ENCODE peak calls at places on chromosome 11, in seven cellular contexts. E is chondrocyte, B is Right ventricle myocardium superior, C is mucosa of gallbladder, W is RWPE1, T is T-cell, L is A549. O is an unnamed sample.

GRCh38 chr11:92387882-92388281 is 163.3 kb downstream of the FAT3 start:
- DNase-seq in L (no peak), T (no peak), C (no peak), B (no peak), W (no peak), E (no peak), O (no peak)

GRCh38 chr11:79400717-79401330 is 40.0 kb downstream of the TENM4 start:
- DNase-seq in E (no peak), C (peak; percentile 20), T (no peak), L (peak; percentile 22), B (peak; percentile 59), W (peak; percentile 48), O (peak; percentile 68)

GRCh38 chr11:74650498-74650897 is 58.1 kb downstream of the POLD3 start:
- DNase-seq in W (no peak), E (no peak), T (no peak), B (peak; percentile 52), L (no peak), C (peak; percentile 33), O (no peak)

GRCh38 chr11:93614111-93614784 is 47.2 kb upstream of the CEP295 start:
- DNase-seq in B (no peak), L (peak; percentile 8), T (peak; percentile 14), E (no peak), C (no peak), W (no peak), O (no peak)

GRCh38 chr11:2305862-2306823 is 4.3 kb downstream of the TSPAN32 start:
- DNase-seq in W (no peak), E (peak; percentile 41), L (no peak), B (peak; percentile 88), C (peak; percentile 67), T (peak; percentile 29), O (no peak)

GRCh38 chr11:67611704-67612587 is 5.2 kb downstream of the NDUFV1 start:
- DNase-seq in B (no peak), W (no peak), T (no peak), E (no peak), C (no peak), L (no peak), O (no peak)

GRCh38 chr11:45993438-45994064 is 71.1 kb downstream of the LARGE2 start:
- DNase-seq in E (no peak), L (no peak), C (peak; percentile 58), B (peak; percentile 72), W (no peak), T (no peak), O (no peak)

GRCh38 chr11:74465291-74465708 is 2.0 kb downstream of the KCNE3 start:
- DNase-seq in C (peak; percentile 59), W (no peak), E (no peak), L (no peak), B (no peak), T (no peak), O (no peak)

GRCh38 chr11:62732830-62733229 is 4.5 kb downstream of the TTC9C start:
- DNase-seq in C (no peak), L (no peak), E (no peak), B (no peak), W (no peak), T (no peak), O (no peak)

GRCh38 chr11:123072279-123072678 is 10.3 kb upstream of the HSPA8 start:
- DNase-seq in T (no peak), E (no peak), L (no peak), B (no peak), C (peak; percentile 48), W (no peak), O (no peak)

GRCh38 chr11:66882540-66882939 is 25.7 kb downstream of the LRFN4 start:
- DNase-seq in L (no peak), C (no peak), W (no peak), E (no peak), B (no peak), T (no peak), O (no peak)

O was measured in HAP-1.